ENCODE peak calls at places on chromosomes 12 and 14, in five cellular contexts. X, B, R, E and U are unnamed samples.

GRCh38 chr12:16224196-16224595 is 53.3 kb downstream of the SLC15A5 start:
- DNase-seq in E (no peak), X (no peak), B (no peak), R (no peak), U (no peak)

GRCh38 chr12:54159140-54159539 is 29.6 kb downstream of the SMUG1 start:
- DNase-seq in X (no peak), R (peak), E (no peak), B (peak), U (no peak)

GRCh38 chr14:20603813-20604212 is 12.6 kb upstream of the RNASE12 start:
- DNase-seq in X (no peak), B (no peak), R (no peak), E (no peak), U (no peak)

GRCh38 chr12:124441443-124442190 is 125.8 kb downstream of the NCOR2 start:
- DNase-seq in B (no peak), X (no peak), E (no peak), R (no peak), U (no peak)

GRCh38 chr12:66065146-66065545 is 65.4 kb downstream of the LLPH start:
- DNase-seq in E (no peak), R (no peak), X (no peak), B (no peak), U (no peak)

GRCh38 chr12:124592481-124593160 is 25.2 kb upstream of the NCOR2 start:
- DNase-seq in B (no peak), E (no peak), X (no peak), R (peak), U (no peak)

GRCh38 chr14:64645220-64645891 is 58.9 kb upstream of the PLEKHG3 start:
- DNase-seq in X (peak), E (no peak), R (no peak), B (no peak), U (no peak)

GRCh38 chr14:22996823-22997301 is 13.1 kb downstream of the C14orf93 start:
- DNase-seq in E (no peak), B (no peak), X (no peak), R (no peak), U (no peak)

GRCh38 chr12:10409387-10409786 is at the start of gene KLRC4:
- DNase-seq in B (no peak), E (no peak), X (no peak), R (no peak), U (no peak)

GRCh38 chr14:105900398-105901160 is 374.2 kb downstream of the TMEM121 start:
- DNase-seq in X (no peak), E (no peak), R (no peak), B (no peak), U (no peak)

GRCh38 chr12:19012965-19013364 is 116.6 kb upstream of the PLEKHA5 start:
- DNase-seq in E (no peak), R (no peak), X (no peak), B (no peak), U (no peak)

GRCh38 chr14:73879027-73879426 is 7.6 kb upstream of the ZNF410 start:
- DNase-seq in B (no peak), R (no peak), X (no peak), E (no peak), U (no peak)

GRCh38 chr12:7142057-7142644 is 12.0 kb downstream of the CLSTN3 start:
- DNase-seq in B (peak), X (peak), E (peak), R (peak), U (no peak)

GRCh38 chr12:10160659-10161386 is 11.1 kb downstream of the OLR1 start:
- DNase-seq in R (no peak), X (no peak), B (no peak), E (no peak), U (no peak)

GRCh38 chr14:24211311-24211710 is 2.0 kb downstream of the CHMP4A start:
- DNase-seq in X (no peak), E (no peak), R (no peak), B (no peak), U (no peak)

GRCh38 chr12:3350432-3350831 is 140.6 kb upstream of the PRMT8 start:
- DNase-seq in B (no peak), E (no peak), X (no peak), R (no peak), U (no peak)

GRCh38 chr12:120928864-120929652 is 24.9 kb upstream of the SPPL3 start:
- DNase-seq in E (no peak), R (no peak), B (no peak), X (peak), U (peak)

GRCh38 chr12:3281588-3282150 is 204.5 kb downstream of the TSPAN9 start:
- DNase-seq in B (peak), R (no peak), E (no peak), X (no peak), U (no peak)

GRCh38 chr14:24274101-24274543 is 2.7 kb upstream of the RABGGTA start:
- DNase-seq in X (no peak), R (peak), E (no peak), B (peak), U (peak)

GRCh38 chr14:99037777-99038176 is 234.2 kb downstream of the BCL11B start:
- DNase-seq in B (no peak), R (peak), X (no peak), E (no peak), U (no peak)

GRCh38 chr12:28963554-28963953 is 185.5 kb upstream of the FAR2 start:
- DNase-seq in R (peak), B (peak), E (no peak), X (no peak), U (peak)

GRCh38 chr12:49912345-49912744 is 8.6 kb upstream of the FAIM2 start:
- DNase-seq in B (no peak), R (no peak), X (no peak), E (no peak), U (no peak)

GRCh38 chr14:52400846-52401245 is 86.7 kb downstream of the PTGER2 start:
- DNase-seq in R (no peak), X (no peak), B (peak), E (no peak), U (no peak)

GRCh38 chr12:118979763-118980406 is 1.5 kb upstream of the SRRM4 start:
- DNase-seq in X (peak), B (peak), E (peak), R (peak), U (no peak)

GRCh38 chr14:97723834-97724770 is 926.9 kb downstream of the VRK1 start:
- DNase-seq in B (no peak), E (no peak), X (no peak), R (no peak), U (no peak)

GRCh38 chr12:6363330-6364036 is 11.9 kb downstream of the SCNN1A start:
- DNase-seq in R (no peak), E (peak), B (peak), X (peak), U (no peak)

GRCh38 chr12:69161835-69162234 is 77.5 kb upstream of the CPSF6 start:
- DNase-seq in E (no peak), R (no peak), X (no peak), B (peak), U (no peak)

GRCh38 chr14:95225251-95225887 is 68.0 kb upstream of the DICER1 start:
- DNase-seq in B (no peak), E (no peak), X (no peak), R (no peak), U (no peak)

GRCh38 chr12:17214910-17215309 is 608.9 kb upstream of the LMO3 start:
- DNase-seq in X (no peak), E (no peak), B (no peak), R (no peak), U (no peak)

GRCh38 chr12:109447482-109447881 is 29.6 kb downstream of the KCTD10 start:
- DNase-seq in E (no peak), X (no peak), B (no peak), R (no peak), U (no peak)

GRCh38 chr12:79547044-79547734 is 143.6 kb downstream of the PAWR start:
- DNase-seq in B (no peak), X (peak), R (no peak), E (peak), U (peak)

GRCh38 chr12:10159280-10159679 is 12.7 kb downstream of the OLR1 start:
- DNase-seq in B (no peak), X (no peak), E (no peak), R (no peak), U (no peak)

GRCh38 chr14:96497087-96497486 is 5.1 kb upstream of the PAPOLA start:
- DNase-seq in R (no peak), X (peak), B (peak), E (no peak), U (no peak)

GRCh38 chr14:54257424-54257823 is 139.4 kb upstream of the CDKN3 start:
- DNase-seq in E (no peak), R (no peak), B (no peak), X (no peak), U (no peak)

GRCh38 chr14:104030958-104031357 is 54.5 kb upstream of the ASPG start:
- DNase-seq in B (no peak), E (no peak), X (no peak), R (no peak), U (no peak)

GRCh38 chr12:1993871-1994371 is 10.3 kb downstream of the DCP1B start:
- DNase-seq in E (no peak), B (no peak), X (no peak), R (no peak), U (no peak)

GRCh38 chr12:25592725-25593495 is 39.8 kb upstream of the LMNTD1 start:
- DNase-seq in E (no peak), R (no peak), X (no peak), B (no peak), U (no peak)

GRCh38 chr12:48852734-48853168 is 788 bp upstream of the DDX23 start:
- DNase-seq in X (no peak), R (no peak), B (no peak), E (no peak), U (no peak)

GRCh38 chr14:55547650-55548315 is 32.2 kb upstream of the KTN1 start:
- DNase-seq in R (no peak), X (no peak), E (no peak), B (no peak), U (no peak)
- H3K4me2 ChIP-seq in R (no peak), X (no peak), E (no peak), B (no peak), U (no peak)

GRCh38 chr12:81231574-81232368 is 153.9 kb downstream of the ACSS3 start:
- DNase-seq in B (no peak), R (no peak), X (no peak), E (no peak), U (no peak)

GRCh38 chr12:81224626-81225025 is 146.7 kb downstream of the ACSS3 start:
- DNase-seq in R (no peak), X (no peak), E (no peak), B (no peak), U (no peak)

GRCh38 chr12:81229718-81230117 is 151.8 kb downstream of the ACSS3 start:
- DNase-seq in B (no peak), X (no peak), E (no peak), R (no peak), U (no peak)
- H3K4me2 ChIP-seq in B (no peak), X (no peak), E (no peak), R (no peak), U (no peak)

DNA sequence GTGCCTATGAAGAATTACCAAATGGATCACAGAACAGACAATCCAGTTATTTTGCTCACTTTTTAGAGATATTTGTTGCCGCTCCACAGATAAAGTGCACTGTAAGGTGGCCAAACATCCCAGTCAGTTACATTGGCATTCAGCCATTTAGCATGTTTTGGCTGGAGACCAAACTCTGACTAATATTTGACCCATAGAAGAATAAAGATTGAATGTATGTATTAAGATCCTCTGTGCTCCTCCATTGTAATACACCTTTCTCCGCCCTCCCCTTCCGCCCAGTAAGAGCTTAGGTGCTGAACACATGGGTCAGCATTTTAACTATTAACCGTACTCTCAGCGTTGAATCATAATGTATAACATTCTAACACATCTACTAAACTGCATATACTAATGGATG is 163.4 kb downstream of the ANO6 start:
- DNase-seq in E (no peak), X (no peak), B (no peak), R (no peak), U (peak)
- H3K4me2 ChIP-seq in E (peak), X (no peak), B (no peak), R (no peak), U (no peak)

GRCh38 chr14:36647417-36647826 is 14.2 kb upstream of the PAX9 start:
- DNase-seq in R (no peak), B (no peak), E (no peak), X (no peak), U (no peak)

GRCh38 chr14:36647827-36648753 is 13.6 kb upstream of the PAX9 start:
- DNase-seq in E (peak), B (no peak), X (no peak), R (no peak), U (no peak)

GRCh38 chr14:36652542-36653201 is 9.0 kb upstream of the PAX9 start:
- DNase-seq in R (no peak), X (no peak), E (no peak), B (no peak), U (no peak)

GRCh38 chr14:36649872-36650650 is 11.6 kb upstream of the PAX9 start:
- DNase-seq in X (no peak), E (no peak), B (no peak), R (no peak), U (no peak)

GRCh38 chr14:36646664-36647416 is 14.8 kb upstream of the PAX9 start:
- DNase-seq in B (no peak), E (no peak), X (no peak), R (no peak), U (no peak)
- H3K4me2 ChIP-seq in B (peak), E (peak), X (peak), R (no peak), U (peak)

DNA sequence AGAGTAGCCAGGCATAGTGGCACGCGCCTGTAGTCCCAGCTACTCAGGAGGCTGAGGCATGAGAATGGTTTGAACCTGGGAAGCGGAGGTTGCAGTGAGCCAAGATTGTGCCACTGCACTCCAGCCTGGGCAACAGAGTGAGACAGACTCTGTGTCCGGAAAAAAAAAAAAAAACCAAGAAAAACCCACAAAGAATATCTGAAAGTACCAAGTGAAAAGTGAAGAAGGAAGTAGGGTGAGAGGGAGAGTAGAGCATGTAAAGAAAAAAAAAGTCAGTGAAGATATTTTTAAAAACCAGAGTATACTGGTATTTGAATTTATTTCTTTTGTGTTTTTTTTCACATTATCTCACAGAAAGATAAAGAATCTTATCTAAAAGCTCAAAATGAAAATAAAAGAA is 43.3 kb upstream of the ISM2 start:
- DNase-seq in B (no peak), R (no peak), E (no peak), X (no peak), U (no peak)
- H3K4me2 ChIP-seq in B (no peak), R (peak), E (no peak), X (no peak), U (no peak)